ENCODE peak calls at places on chromosomes 6 and 20, in six cellular contexts. U is dorsolateral prefrontal cortex, P is thoracic aorta, L is body of pancreas, Z is cardiac muscle cell, G is fibroblast of mammary gland. F is an unnamed sample.

GRCh38 chr6:20217900-20218299 is 5.6 kb upstream of the MBOAT1 start:
- DNase-seq in L (no peak), P (no peak), U (no peak), Z (no peak), G (peak), F (no peak)

GRCh38 chr6:133699986-133700385 is 188.9 kb upstream of the TCF21 start:
- DNase-seq in P (no peak), G (peak), U (no peak), L (no peak), Z (no peak), F (no peak)

GRCh38 chr6:107600936-107601335 is 111.0 kb downstream of the SOBP start:
- DNase-seq in L (no peak), P (no peak), G (peak), U (no peak), Z (peak), F (no peak)

GRCh38 chr20:3352203-3352602 is 55.3 kb downstream of the DNAAF9 start:
- DNase-seq in L (no peak), U (no peak), G (no peak), P (no peak), Z (no peak), F (no peak)

GRCh38 chr6:15090145-15090579 is 155.7 kb upstream of the JARID2 start:
- DNase-seq in U (no peak), P (no peak), L (no peak), G (peak), Z (no peak), F (no peak)

GRCh38 chr6:1363729-1364572 is 25.4 kb upstream of the FOXF2 start:
- DNase-seq in G (peak), Z (peak), L (peak), U (no peak), P (no peak), F (no peak)

GRCh38 chr20:39960522-39961420 is 728.3 kb downstream of the MAFB start:
- DNase-seq in P (no peak), L (peak), Z (no peak), U (no peak), G (no peak), F (no peak)

GRCh38 chr20:25000268-25000801 is 7.8 kb upstream of the APMAP start:
- DNase-seq in G (peak), P (no peak), U (no peak), Z (peak), L (peak), F (no peak)

GRCh38 chr6:1024587-1024986 is 287.3 kb upstream of the FOXQ1 start:
- DNase-seq in U (no peak), Z (no peak), G (peak), L (no peak), P (no peak), F (no peak)

GRCh38 chr20:10954137-10954840 is 280.5 kb upstream of the JAG1 start:
- DNase-seq in U (no peak), P (no peak), G (no peak), Z (no peak), L (peak), F (no peak)

GRCh38 chr20:62980970-62981369 is 25.8 kb downstream of the BHLHE23 start:
- DNase-seq in L (no peak), Z (peak), G (peak), U (no peak), P (no peak), F (no peak)

GRCh38 chr6:82906489-82906888 is 159.2 kb downstream of the UBE3D start:
- DNase-seq in U (no peak), L (no peak), Z (peak), G (peak), P (no peak), F (no peak)

GRCh38 chr6:125743604-125744003 is 5.8 kb upstream of the HEY2 start:
- DNase-seq in G (no peak), L (no peak), U (no peak), P (no peak), Z (no peak), F (no peak)

GRCh38 chr6:12420626-12421025 is 130.5 kb downstream of the EDN1 start:
- DNase-seq in Z (no peak), L (no peak), U (no peak), P (no peak), G (peak), F (no peak)

GRCh38 chr6:21595951-21596378 is 2.4 kb downstream of the SOX4 start:
- DNase-seq in L (no peak), U (no peak), G (no peak), P (no peak), Z (no peak), F (no peak)

GRCh38 chr20:36468149-36469000 is 72.9 kb upstream of the MYL9 start:
- DNase-seq in P (peak), U (no peak), G (no peak), Z (no peak), L (peak), F (no peak)

GRCh38 chr6:16729183-16729696 is 32.0 kb downstream of the ATXN1 start:
- DNase-seq in P (no peak), U (no peak), G (peak), Z (peak), L (no peak), F (no peak)

GRCh38 chr20:24754691-24755090 is 194.4 kb upstream of the CST7 start:
- DNase-seq in P (no peak), L (no peak), G (no peak), U (no peak), Z (no peak), F (no peak)

GRCh38 chr6:157259443-157259842 is 63.9 kb downstream of the TMEM242 start:
- DNase-seq in Z (no peak), P (no peak), G (no peak), U (no peak), L (no peak), F (no peak)

GRCh38 chr20:48025061-48025515 is 239.8 kb upstream of the SULF2 start:
- DNase-seq in P (no peak), U (no peak), L (peak), G (peak), Z (peak), F (no peak)

GRCh38 chr6:125868996-125869395 is 78.2 kb downstream of the NCOA7 start:
- DNase-seq in G (peak), U (peak), P (no peak), L (peak), Z (peak), F (no peak)

GRCh38 chr6:9405369-9405768 is 970.0 kb upstream of the SLC35B3 start:
- DNase-seq in P (no peak), L (no peak), G (peak), U (no peak), Z (no peak), F (no peak)

GRCh38 chr6:88670369-88670768 is 293.0 kb downstream of the RNGTT start:
- DNase-seq in U (no peak), P (no peak), G (no peak), L (no peak), Z (no peak), F (no peak)

GRCh38 chr20:19775353-19776201 is 17.5 kb downstream of the RIN2 start:
- DNase-seq in Z (no peak), P (no peak), U (no peak), L (no peak), G (no peak), F (no peak)

GRCh38 chr6:3386374-3386857 is 70.4 kb downstream of the SLC22A23 start:
- DNase-seq in L (no peak), G (no peak), U (peak), Z (no peak), P (no peak), F (no peak)

GRCh38 chr6:138160329-138161117 is 1.2 kb upstream of the ARFGEF3 start:
- DNase-seq in Z (no peak), P (no peak), U (no peak), L (no peak), G (no peak), F (no peak)

GRCh38 chr6:119129148-119129967 is 50.9 kb upstream of the FAM184A start:
- DNase-seq in P (no peak), U (no peak), Z (peak), G (peak), L (no peak), F (peak)

GRCh38 chr20:10550204-10551118 is 115.4 kb downstream of the SLX4IP start:
- DNase-seq in P (no peak), L (peak), U (no peak), Z (no peak), G (no peak), F (no peak)

GRCh38 chr6:43951063-43951755 is 176.0 kb downstream of the MRPL14 start:
- DNase-seq in G (peak), U (no peak), L (peak), Z (peak), P (no peak), F (no peak)

GRCh38 chr6:55918639-55919038 is 43.2 kb upstream of the BMP5 start:
- DNase-seq in G (peak), L (no peak), P (no peak), U (no peak), Z (peak), F (no peak)

GRCh38 chr20:4490595-4491280 is 231.0 kb upstream of the PRND start:
- DNase-seq in U (no peak), Z (peak), P (no peak), L (no peak), G (peak), F (no peak)

GRCh38 chr6:38142178-38142902 is 322.8 kb downstream of the ZFAND3 start:
- DNase-seq in U (no peak), P (no peak), L (no peak), G (no peak), Z (no peak), F (no peak)

GRCh38 chr20:44997171-44997570 is 30.9 kb downstream of the STK4 start:
- DNase-seq in Z (no peak), P (no peak), U (no peak), L (no peak), G (no peak), F (no peak)

GRCh38 chr6:14743465-14744211 is 502.2 kb upstream of the JARID2 start:
- DNase-seq in L (no peak), U (no peak), G (peak), P (no peak), Z (peak), F (no peak)

GRCh38 chr6:149560736-149561135 is 5.4 kb upstream of the GINM1 start:
- DNase-seq in Z (no peak), L (peak), U (no peak), G (no peak), P (no peak), F (no peak)

GRCh38 chr20:32975698-32976674 is 28.2 kb downstream of the SUN5 start:
- DNase-seq in P (no peak), U (no peak), Z (no peak), G (no peak), L (no peak), F (no peak)

GRCh38 chr6:127516676-127517273 is 2.4 kb downstream of the MTCL3 start:
- DNase-seq in P (no peak), Z (peak), L (peak), G (peak), U (peak), F (no peak)

GRCh38 chr6:161400650-161401049 is 126.8 kb upstream of the AGPAT4 start:
- DNase-seq in U (no peak), G (peak), P (no peak), L (no peak), Z (peak), F (no peak)

GRCh38 chr6:1705183-1705582 is 95.5 kb downstream of the FOXC1 start:
- DNase-seq in G (no peak), P (no peak), L (no peak), Z (no peak), U (no peak), F (no peak)

GRCh38 chr20:38550274-38550673 is 30.7 kb upstream of the ADIG start:
- DNase-seq in P (no peak), L (no peak), U (no peak), G (no peak), Z (no peak), F (no peak)
- TF ChIP-seq CTCF in P (no peak), L (no peak), U (no peak), G (peak), Z (no peak), F (peak)

DNA sequence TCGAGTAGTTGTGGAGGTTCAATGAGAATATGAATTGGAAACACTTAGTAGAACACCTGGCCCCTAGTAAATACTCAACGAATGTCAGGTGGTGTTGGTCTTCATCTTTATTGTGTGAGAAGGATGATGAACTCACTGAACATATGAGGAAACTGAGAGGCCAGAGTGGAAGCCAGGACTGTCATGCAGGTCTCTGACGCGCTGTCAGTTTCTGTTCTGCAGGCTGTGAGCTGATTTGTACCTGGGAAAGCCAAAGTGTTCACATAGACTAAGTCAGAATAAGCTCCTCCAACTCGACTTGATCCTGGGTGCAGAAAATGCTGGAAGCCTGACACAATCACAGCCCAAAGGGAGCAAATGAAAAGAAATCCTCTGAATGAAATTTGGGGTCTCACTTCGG is 222.2 kb downstream of the LY86 start:
- DNase-seq in G (no peak), L (no peak), U (no peak), P (no peak), Z (no peak), F (no peak)
- H3K4me3 ChIP-seq in G (peak), L (no peak), U (peak), P (peak), Z (no peak), F (peak)

GRCh38 chr20:13526551-13526950 is 112.2 kb downstream of the TASP1 start:
- DNase-seq in P (no peak), Z (peak), G (peak), U (no peak), L (no peak), F (no peak)
- TF ChIP-seq CTCF in P (no peak), Z (no peak), G (no peak), U (no peak), L (no peak), F (no peak)

GRCh38 chr6:35668708-35669440 is 19.8 kb downstream of the FKBP5 start:
- DNase-seq in Z (peak), L (no peak), U (no peak), G (peak), P (no peak), F (no peak)

GRCh38 chr6:35665573-35665972 is 23.1 kb downstream of the FKBP5 start:
- DNase-seq in U (no peak), Z (no peak), L (no peak), G (no peak), P (no peak), F (no peak)

GRCh38 chr6:35668096-35668495 is 20.6 kb downstream of the FKBP5 start:
- DNase-seq in P (no peak), U (no peak), G (no peak), L (no peak), Z (no peak), F (no peak)

GRCh38 chr6:35673755-35674154 is 15.0 kb downstream of the FKBP5 start:
- DNase-seq in L (no peak), G (no peak), U (no peak), P (no peak), Z (no peak), F (no peak)

GRCh38 chr6:35669441-35669776 is 19.3 kb downstream of the FKBP5 start:
- DNase-seq in L (no peak), Z (peak), G (no peak), U (no peak), P (no peak), F (no peak)
- H3K4me3 ChIP-seq in L (no peak), Z (no peak), G (no peak), U (no peak), P (no peak), F (no peak)

DNA sequence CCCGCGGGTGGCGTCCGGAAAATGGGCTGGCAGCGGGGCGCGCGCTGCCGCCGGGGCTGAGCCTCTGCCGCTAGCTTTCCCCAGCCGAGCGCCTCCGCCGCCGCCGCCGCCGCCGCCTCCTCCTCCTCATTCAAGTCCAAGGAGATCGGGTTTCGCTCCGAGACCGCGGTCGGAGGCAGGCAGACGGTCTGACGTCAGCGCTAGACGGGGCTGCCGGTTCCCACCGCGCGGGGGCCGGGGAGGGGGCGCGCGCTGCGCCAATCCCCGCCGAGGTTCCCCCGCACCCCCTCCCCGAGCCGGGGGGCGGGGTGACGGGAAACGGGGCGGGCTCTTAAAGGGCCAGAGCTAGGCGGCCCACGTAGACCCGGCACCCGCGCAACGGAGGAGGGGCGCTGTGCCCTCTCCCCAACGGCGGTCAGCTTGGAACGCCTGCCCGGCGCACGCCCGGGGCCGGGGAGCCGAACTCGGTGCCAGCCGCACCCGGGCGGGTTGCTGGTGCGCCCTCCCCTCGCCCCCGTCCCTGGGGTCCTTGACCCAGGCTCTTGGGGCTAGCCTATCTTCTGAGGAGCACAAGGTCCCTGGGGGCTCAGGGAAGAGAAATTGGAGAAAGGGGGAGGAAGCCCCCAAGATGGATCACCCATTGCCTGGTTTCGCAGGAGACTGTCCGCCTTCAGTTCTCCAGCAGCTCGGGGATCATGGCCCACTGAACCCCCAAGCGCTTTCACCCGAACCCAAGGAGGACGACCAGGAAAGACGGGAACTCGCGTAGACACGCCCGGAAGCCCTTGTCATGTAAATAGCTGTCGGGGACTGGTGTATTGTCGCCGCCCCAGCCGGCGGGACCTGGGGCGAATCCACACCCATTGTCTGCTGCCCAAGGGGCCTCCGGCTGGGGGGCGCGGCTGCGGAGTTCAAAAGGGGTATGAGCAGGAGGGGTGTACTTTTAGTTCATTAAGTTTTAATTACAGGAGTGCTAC is at the start of gene PMEPA1:
- DNase-seq in L (peak), Z (peak), G (peak), P (peak), U (peak), F (no peak)
- TF ChIP-seq CTCF in L (peak), Z (no peak), G (no peak), P (peak), U (peak), F (no peak)

GRCh38 chr6:30955367-30956042 is 14.7 kb downstream of the MUCL3 start:
- DNase-seq in P (no peak), G (no peak), U (no peak), Z (peak), L (peak), F (peak)
- H3K4me3 ChIP-seq in P (peak), G (peak), U (peak), Z (peak), L (peak), F (peak)

GRCh38 chr6:130288065-130288464 is 65.3 kb upstream of the SAMD3 start:
- DNase-seq in Z (no peak), U (no peak), P (no peak), G (peak), L (no peak), F (no peak)

GRCh38 chr6:130296854-130297253 is 69.0 kb upstream of the TMEM200A start:
- DNase-seq in L (no peak), G (no peak), Z (no peak), P (no peak), U (no peak), F (no peak)

GRCh38 chr6:130298258-130298657 is 67.6 kb upstream of the TMEM200A start:
- DNase-seq in L (no peak), G (no peak), U (no peak), Z (no peak), P (no peak), F (no peak)

DNA sequence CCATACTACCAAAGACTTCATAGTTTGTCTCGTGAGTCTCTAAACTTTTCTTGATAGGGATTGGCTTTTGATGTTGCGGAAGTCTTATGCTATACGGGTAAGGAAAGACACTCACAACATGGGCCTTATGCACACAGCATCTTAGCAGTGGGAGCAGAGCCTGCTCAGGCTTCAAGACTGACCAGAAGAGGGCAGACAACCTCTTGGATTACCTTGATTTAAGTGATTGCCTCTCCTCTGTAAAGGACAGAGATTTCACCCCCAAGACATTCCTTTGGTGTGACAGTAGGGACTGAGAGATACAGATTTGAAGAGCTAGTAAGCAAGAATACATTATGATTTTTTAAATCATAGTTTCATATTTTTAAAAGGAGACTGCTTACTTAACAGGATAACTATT is 71.0 kb upstream of the SAMD3 start:
- DNase-seq in L (peak), Z (peak), G (peak), P (no peak), U (no peak), F (peak)
- TF ChIP-seq CTCF in L (peak), Z (peak), G (peak), P (no peak), U (peak), F (peak)

GRCh38 chr6:116672306-116672705 is 3.7 kb upstream of the ZUP1 start:
- DNase-seq in P (no peak), Z (no peak), G (no peak), U (no peak), L (no peak), F (no peak)
- H3K4me3 ChIP-seq in P (no peak), Z (no peak), G (no peak), U (no peak), L (no peak), F (no peak)

DNA sequence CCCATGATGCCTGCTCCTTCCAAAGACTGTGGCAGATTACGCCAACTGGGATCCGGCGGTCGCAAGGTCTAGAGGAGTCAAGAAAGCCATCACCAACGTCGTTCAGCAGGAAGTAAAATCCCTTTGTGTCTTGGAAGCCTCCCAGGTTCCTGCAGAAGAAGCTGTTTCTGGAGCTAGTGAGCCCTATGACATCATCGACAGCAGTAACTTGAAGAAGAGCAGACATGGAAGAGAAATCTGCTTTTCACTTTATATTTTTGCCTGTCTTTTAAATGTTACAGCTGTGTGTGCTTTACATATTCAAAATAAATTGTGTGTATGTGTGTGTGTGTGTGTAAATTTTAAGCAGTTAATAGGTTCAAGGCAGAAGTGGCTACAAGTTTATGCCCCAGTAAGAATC is 7.4 kb upstream of the OR2H2 start:
- DNase-seq in Z (no peak), U (no peak), P (no peak), G (no peak), L (no peak), F (no peak)
- TF ChIP-seq CTCF in Z (no peak), U (no peak), P (no peak), G (no peak), L (no peak), F (no peak)